ENCODE peak calls at places on chromosomes 13 and 19, in four cellular contexts. A is colonic mucosa; O is uterus; Z is CD4-positive, alpha-beta memory T cell. R is an unnamed sample.

GRCh38 chr19:2333027-2333806 is 4.7 kb downstream of the SPPL2B start:
- DNase-seq in A (peak; percentile 87), O (no peak), Z (no peak), R (no peak)

GRCh38 chr19:1082165-1082927 is 12.8 kb downstream of the POLR2E start:
- DNase-seq in A (peak; percentile 96), O (no peak), Z (peak; percentile 86), R (peak; percentile 96)

GRCh38 chr19:54573330-54573872 is at the start of gene LILRA2:
- DNase-seq in A (no peak), O (no peak), Z (no peak), R (no peak)

GRCh38 chr13:112759053-112759452 is 69.2 kb downstream of the ATP11A start:
- DNase-seq in A (no peak), O (no peak), Z (no peak), R (no peak)

GRCh38 chr13:29589967-29590366 is 5.5 kb downstream of the SLC7A1 start:
- DNase-seq in A (no peak), O (no peak), Z (no peak), R (no peak)

GRCh38 chr13:48194392-48194754 is 38.6 kb upstream of the ITM2B start:
- DNase-seq in A (no peak), O (no peak), Z (no peak), R (no peak)

GRCh38 chr13:110408286-110408685 is 101.2 kb downstream of the COL4A2 start:
- DNase-seq in A (no peak), O (no peak), Z (no peak), R (no peak)

GRCh38 chr13:85586422-85586831 is 212.8 kb downstream of the SLITRK6 start:
- DNase-seq in A (no peak), O (no peak), Z (no peak), R (no peak)

GRCh38 chr19:41192574-41193419 is at the start of gene CYP2S1:
- DNase-seq in A (peak; percentile 85), O (no peak), Z (no peak), R (peak; percentile 73)

GRCh38 chr19:14542721-14543328 is 13.4 kb downstream of the TECR start:
- DNase-seq in A (no peak), O (no peak), Z (no peak), R (no peak)

GRCh38 chr19:15448778-15449619 is 757 bp downstream of the WIZ start:
- DNase-seq in A (no peak), O (peak; percentile 47), Z (no peak), R (no peak)

GRCh38 chr19:3515891-3516422 is 9.8 kb downstream of the FZR1 start:
- DNase-seq in A (no peak), O (no peak), Z (no peak), R (no peak)

GRCh38 chr19:55653651-55654322 is 1.0 kb upstream of the U2AF2 start:
- DNase-seq in A (peak; percentile 97), O (peak; percentile 99), Z (peak; percentile 100), R (peak; percentile 98)

GRCh38 chr19:42290523-42291436 is 11.2 kb upstream of the PRR19 start:
- DNase-seq in A (no peak), O (peak; percentile 28), Z (peak; percentile 47), R (peak; percentile 75)

GRCh38 chr19:6062274-6062673 is 48.0 kb downstream of the RFX2 start:
- DNase-seq in A (peak; percentile 73), O (peak; percentile 41), Z (peak; percentile 39), R (peak; percentile 55)

GRCh38 chr19:3338541-3339181 is 27.7 kb upstream of the NFIC start:
- DNase-seq in A (peak; percentile 84), O (peak; percentile 37), Z (peak; percentile 65), R (peak; percentile 36)

GRCh38 chr19:4455742-4456565 is 1.6 kb downstream of the UBXN6 start:
- DNase-seq in A (no peak), O (peak; percentile 88), Z (no peak), R (no peak)

GRCh38 chr13:75318138-75318833 is 163.7 kb downstream of the TBC1D4 start:
- DNase-seq in A (no peak), O (no peak), Z (no peak), R (no peak)

GRCh38 chr19:16876904-16877361 is 11.9 kb upstream of the F2RL3 start:
- DNase-seq in A (no peak), O (no peak), Z (no peak), R (no peak)

GRCh38 chr13:72244788-72245187 is 377.8 kb upstream of the DACH1 start:
- DNase-seq in A (no peak), O (no peak), Z (no peak), R (no peak)

GRCh38 chr19:29770653-29771052 is 41.1 kb upstream of the CCNE1 start:
- DNase-seq in A (no peak), O (no peak), Z (no peak), R (no peak)

GRCh38 chr19:15672580-15673175 is at the start of gene CYP4F12:
- DNase-seq in A (peak; percentile 97), O (peak; percentile 92), Z (peak; percentile 27), R (peak; percentile 94)

GRCh38 chr19:45069056-45069455 is 7.2 kb downstream of the ZNF296 start:
- DNase-seq in A (peak; percentile 66), O (no peak), Z (no peak), R (peak; percentile 64)

GRCh38 chr19:51324082-51324481 is 12.6 kb downstream of the IGLON5 start:
- DNase-seq in A (no peak), O (no peak), Z (no peak), R (no peak)

GRCh38 chr19:9911524-9911923 is 24.8 kb downstream of the OLFM2 start:
- DNase-seq in A (no peak), O (no peak), Z (no peak), R (no peak)

GRCh38 chr19:3463039-3463958 is 17.0 kb downstream of the SMIM24 start:
- DNase-seq in A (no peak), O (peak; percentile 21), Z (no peak), R (no peak)

GRCh38 chr13:95113601-95114000 is 187.7 kb downstream of the ABCC4 start:
- DNase-seq in A (no peak), O (no peak), Z (no peak), R (no peak)

DNA sequence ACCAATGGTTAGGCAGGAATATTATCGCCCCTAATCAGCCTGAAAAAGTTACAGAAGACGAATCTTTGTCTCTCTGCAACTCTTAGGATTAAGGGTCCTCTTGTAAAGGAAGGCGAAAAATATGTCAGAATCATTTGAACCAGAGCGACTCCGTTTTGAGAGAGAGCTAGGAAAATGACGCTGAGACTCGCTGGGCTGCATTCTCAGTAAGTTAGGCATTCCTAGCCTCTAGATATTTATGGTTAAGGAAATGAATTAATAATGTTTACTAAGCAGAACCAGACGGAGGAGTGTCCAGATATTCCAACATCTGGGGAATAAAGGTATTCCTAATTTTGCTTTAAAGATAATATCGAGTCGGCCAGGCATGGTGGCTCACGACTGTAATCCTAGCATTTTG is 755 bp upstream of the ZNF726 start:
- DNase-seq in A (no peak), O (no peak), Z (no peak), R (no peak)
- H3K9me3 ChIP-seq in A (no peaks in the 10 kb centered on the region), O (no peaks in the 10 kb centered on the region), Z (no peaks in the 10 kb centered on the region), R (peaks cover 5% of the 10 kb centered on the region)

GRCh38 chr13:93339550-93339949 is 112.9 kb downstream of the GPC6 start:
- DNase-seq in A (no peak), O (no peak), Z (no peak), R (no peak)

GRCh38 chr13:93338030-93338429 is 111.4 kb downstream of the GPC6 start:
- DNase-seq in A (no peak), O (no peak), Z (no peak), R (no peak)

GRCh38 chr13:93341517-93341916 is 114.9 kb downstream of the GPC6 start:
- DNase-seq in A (no peak), O (no peak), Z (no peak), R (no peak)

GRCh38 chr13:93338906-93339305 is 112.3 kb downstream of the GPC6 start:
- DNase-seq in A (no peak), O (no peak), Z (no peak), R (no peak)

GRCh38 chr13:93336733-93337132 is 110.1 kb downstream of the GPC6 start:
- DNase-seq in A (no peak), O (no peak), Z (no peak), R (no peak)
- H3K9me3 ChIP-seq in A (no peaks in the 10 kb centered on the region), O (no peaks in the 10 kb centered on the region), Z (no peaks in the 10 kb centered on the region), R (no peaks in the 10 kb centered on the region)

GRCh38 chr19:57615346-57615745 is 1.3 kb downstream of the ZNF134 start:
- DNase-seq in A (no peak), O (no peak), Z (no peak), R (no peak)
- H3K9me3 ChIP-seq in A (peaks cover 31% of the 10 kb centered on the region), O (no peaks in the 10 kb centered on the region), Z (peaks cover 57% of the 10 kb centered on the region), R (peaks cover 19% of the 10 kb centered on the region)

GRCh38 chr13:91726666-91727065 is 328.2 kb downstream of the GPC5 start:
- DNase-seq in A (no peak), O (no peak), Z (no peak), R (no peak)
- H3K9me3 ChIP-seq in A (no peaks in the 10 kb centered on the region), O (no peaks in the 10 kb centered on the region), Z (no peaks in the 10 kb centered on the region), R (no peaks in the 10 kb centered on the region)

DNA sequence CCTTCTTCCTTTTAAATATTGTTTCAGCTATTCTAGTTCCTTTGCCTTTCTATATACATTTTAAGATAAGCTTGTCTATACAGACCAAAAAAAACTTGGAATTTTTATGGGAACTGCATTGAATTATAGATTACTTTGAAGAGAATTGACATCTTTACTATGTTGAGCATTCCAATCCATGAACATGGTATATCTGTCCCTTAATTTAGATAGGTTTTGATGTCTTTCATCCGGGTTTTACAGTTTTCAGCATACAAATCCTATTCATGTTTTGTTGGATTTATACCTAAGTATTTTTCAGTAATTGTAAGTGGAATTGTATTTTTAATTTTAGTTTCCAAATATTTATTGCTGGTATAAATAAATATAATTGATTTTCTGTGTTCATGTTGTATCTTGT is 12.2 kb upstream of the IFNL1 start:
- DNase-seq in A (no peak), O (no peak), Z (no peak), R (no peak)
- H3K9me3 ChIP-seq in A (no peaks in the 10 kb centered on the region), O (no peaks in the 10 kb centered on the region), Z (no peaks in the 10 kb centered on the region), R (no peaks in the 10 kb centered on the region)

GRCh38 chr13:111548805-111549204 is 228.4 kb downstream of the TEX29 start:
- DNase-seq in A (no peak), O (no peak), Z (no peak), R (no peak)

GRCh38 chr13:111550062-111550461 is 229.6 kb downstream of the TEX29 start:
- DNase-seq in A (no peak), O (no peak), Z (no peak), R (no peak)

GRCh38 chr13:111547726-111548273 is 227.4 kb downstream of the TEX29 start:
- DNase-seq in A (no peak), O (no peak), Z (no peak), R (no peak)

GRCh38 chr13:111548301-111548700 is 227.9 kb downstream of the TEX29 start:
- DNase-seq in A (no peak), O (no peak), Z (no peak), R (no peak)

GRCh38 chr13:111549464-111549863 is 229.0 kb downstream of the TEX29 start:
- DNase-seq in A (no peak), O (no peak), Z (no peak), R (no peak)
- H3K9me3 ChIP-seq in A (no peaks in the 10 kb centered on the region), O (no peaks in the 10 kb centered on the region), Z (no peaks in the 10 kb centered on the region), R (no peaks in the 10 kb centered on the region)

DNA sequence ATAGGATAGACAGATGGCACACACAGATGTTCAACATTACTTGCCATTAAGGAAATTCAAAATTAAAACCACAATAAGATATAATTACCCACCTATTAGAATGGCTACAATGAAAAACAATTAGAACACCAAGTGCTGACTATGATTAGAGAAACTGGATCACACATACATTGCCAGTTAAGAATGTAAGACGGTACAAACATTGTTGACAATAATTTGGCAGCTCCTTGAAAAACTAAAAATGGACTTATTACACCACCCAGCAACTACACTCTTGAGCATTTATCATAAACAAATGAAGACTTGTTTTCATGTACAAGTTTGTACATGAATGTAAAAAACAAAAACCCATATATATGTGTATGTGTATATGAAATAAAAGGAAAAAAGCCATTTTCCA is 13.7 kb downstream of the ZNF461 start:
- DNase-seq in A (no peak), O (no peak), Z (no peak), R (no peak)
- H3K9me3 ChIP-seq in A (peaks cover 6% of the 10 kb centered on the region), O (peaks cover 3% of the 10 kb centered on the region), Z (peaks cover 17% of the 10 kb centered on the region), R (no peaks in the 10 kb centered on the region)

GRCh38 chr19:37492213-37492612 is 14.5 kb upstream of the ZNF793 start:
- DNase-seq in A (no peak), O (no peak), Z (no peak), R (no peak)
- H3K9me3 ChIP-seq in A (no peaks in the 10 kb centered on the region), O (no peaks in the 10 kb centered on the region), Z (peaks cover 13% of the 10 kb centered on the region), R (no peaks in the 10 kb centered on the region)

R was measured in Peyer's patch.